ENCODE peak calls at places on chromosomes 5 and 9, in six cellular contexts. R is thyroid gland, U is tibial nerve, E is IMR-90, I is tibial artery, Y is colonic mucosa. X is an unnamed sample. For H3K36me3, the result is how much of the 10 kb centered on the place peaks cover.

GRCh38 chr5:90529939-90530677 is 724 bp upstream of the LYSMD3 start:
- DNase-seq in Y (peak), R (peak), U (peak), I (peak), E (peak), X (peak)

GRCh38 chr5:76389513-76390154 is 13.5 kb upstream of the IQGAP2 start:
- DNase-seq in I (no peak), U (no peak), R (no peak), Y (no peak), E (no peak), X (no peak)

GRCh38 chr5:50553560-50553984 is 112.5 kb upstream of the EMB start:
- DNase-seq in Y (no peak), E (no peak), U (no peak), R (peak), I (no peak), X (no peak)

GRCh38 chr5:133995903-133996563 is 8.7 kb downstream of the VDAC1 start:
- DNase-seq in R (no peak), I (no peak), E (no peak), Y (no peak), U (no peak), X (no peak)

GRCh38 chr9:133003071-133003461 is 24.6 kb downstream of the GFI1B start:
- DNase-seq in U (no peak), Y (no peak), I (no peak), R (no peak), E (no peak), X (no peak)

GRCh38 chr5:66223637-66224036 is 79.5 kb downstream of the SREK1 start:
- DNase-seq in U (peak), R (peak), Y (peak), E (no peak), I (no peak), X (no peak)

GRCh38 chr5:160635678-160636077 is 214.0 kb downstream of the PTTG1 start:
- DNase-seq in E (no peak), Y (no peak), I (no peak), U (no peak), R (no peak), X (no peak)

GRCh38 chr9:137397675-137398423 is 25.1 kb downstream of the EXD3 start:
- DNase-seq in Y (no peak), E (no peak), U (no peak), I (no peak), R (no peak), X (no peak)

GRCh38 chr9:2241461-2241874 is 226.3 kb downstream of the SMARCA2 start:
- DNase-seq in I (no peak), U (peak), Y (peak), E (peak), R (peak), X (no peak)

GRCh38 chr5:72065751-72066255 is 41.5 kb upstream of the MAP1B start:
- DNase-seq in R (no peak), Y (no peak), I (no peak), U (no peak), E (peak), X (no peak)

GRCh38 chr5:140245926-140246325 is 57.0 kb downstream of the PFDN1 start:
- DNase-seq in R (no peak), I (no peak), E (no peak), U (no peak), Y (no peak), X (no peak)

GRCh38 chr5:65213921-65214525 is 267.7 kb downstream of the ADAMTS6 start:
- DNase-seq in E (peak), R (peak), I (no peak), U (peak), Y (peak), X (no peak)

GRCh38 chr9:92151691-92152393 is 36.6 kb upstream of the SPTLC1 start:
- DNase-seq in R (peak), I (no peak), Y (no peak), U (no peak), E (peak), X (no peak)

DNA sequence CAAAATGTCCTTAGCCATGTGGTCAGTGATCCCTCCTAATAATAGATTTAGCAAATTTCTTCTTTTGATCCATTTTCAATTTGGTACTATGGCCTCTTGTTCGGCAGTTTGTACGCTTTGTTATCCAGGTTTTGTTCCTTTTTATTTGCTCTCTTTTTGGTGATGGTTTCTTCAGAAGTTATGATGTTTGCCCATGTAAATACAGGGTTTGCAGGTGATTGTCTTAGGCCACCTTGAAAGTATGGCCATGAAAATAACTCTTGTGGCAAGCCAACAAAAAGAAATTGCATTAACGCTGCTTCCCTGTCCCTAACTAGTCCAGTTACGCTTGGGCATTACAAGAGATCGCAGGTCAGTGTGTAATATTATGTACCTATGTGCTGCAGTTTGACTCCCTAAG is 8.6 kb downstream of the GPR151 start:
- DNase-seq in Y (no peak), E (no peak), R (no peak), U (no peak), I (no peak), X (no peak)
- H3K36me3 ChIP-seq in Y (under half), E (under half), R (under half), U (half or more), I (half or more), X (half or more)

DNA sequence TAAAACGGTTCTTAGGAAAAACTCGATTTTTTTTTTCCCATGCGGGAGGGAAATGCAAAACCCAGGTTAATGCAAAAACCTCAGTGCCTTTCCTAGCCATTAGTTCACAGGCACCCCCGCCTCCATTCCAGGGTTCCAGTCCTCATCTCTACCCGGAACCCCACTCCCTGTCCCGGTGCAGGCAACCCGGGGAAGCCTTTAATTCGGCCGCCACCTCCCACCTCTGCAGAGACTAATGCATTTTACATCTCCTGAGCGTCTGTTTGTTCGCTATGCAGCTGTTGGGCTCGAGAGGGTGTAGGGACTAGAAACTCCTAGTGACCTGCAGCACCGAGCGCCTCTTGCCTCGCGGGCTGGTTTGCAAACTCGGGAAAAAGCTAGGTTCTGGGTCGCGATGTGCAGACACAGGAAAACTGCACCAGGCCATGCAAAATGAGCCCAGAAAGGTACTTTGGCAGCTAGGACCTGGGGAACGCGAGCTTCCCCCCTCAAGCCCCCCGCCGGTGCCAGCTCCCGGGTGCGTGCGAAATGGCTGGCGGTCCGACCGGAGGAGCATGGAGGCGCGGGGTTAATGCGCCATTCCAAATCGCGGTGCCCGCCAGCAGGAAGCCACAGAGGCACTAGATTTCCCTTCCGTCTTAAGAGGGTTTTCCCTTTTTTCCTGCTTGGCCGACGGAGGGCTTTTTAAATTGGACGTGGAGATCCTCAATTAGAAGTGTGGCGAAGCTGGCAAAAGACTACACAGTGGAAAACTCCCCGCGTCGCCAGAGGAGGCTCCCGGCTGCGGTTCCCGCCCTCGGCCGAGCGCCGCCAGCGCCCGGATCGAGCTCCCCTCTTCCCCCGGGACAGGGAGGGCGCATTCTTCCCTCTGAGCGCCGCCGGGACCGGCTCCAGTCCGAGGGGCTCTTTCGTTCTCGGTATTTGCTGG is 3.4 kb downstream of the GDNF start:
- DNase-seq in E (peak), I (no peak), R (no peak), Y (no peak), U (no peak), X (no peak)
- H3K4me3 ChIP-seq in E (peak), I (peak), R (peak), Y (peak), U (peak), X (peak)

GRCh38 chr5:1011741-1012315 is 3.2 kb downstream of the NKD2 start:
- DNase-seq in E (no peak), U (no peak), R (no peak), Y (no peak), I (no peak), X (no peak)

GRCh38 chr5:1009359-1010180 is 968 bp downstream of the NKD2 start:
- DNase-seq in I (peak), Y (no peak), R (no peak), U (no peak), E (no peak), X (peak)

GRCh38 chr5:1010181-1010510 is 1.5 kb downstream of the NKD2 start:
- DNase-seq in I (peak), R (no peak), U (no peak), E (no peak), Y (no peak), X (peak)

GRCh38 chr5:1011226-1011631 is 2.6 kb downstream of the NKD2 start:
- DNase-seq in U (no peak), Y (peak), I (no peak), R (peak), E (no peak), X (peak)

DNA sequence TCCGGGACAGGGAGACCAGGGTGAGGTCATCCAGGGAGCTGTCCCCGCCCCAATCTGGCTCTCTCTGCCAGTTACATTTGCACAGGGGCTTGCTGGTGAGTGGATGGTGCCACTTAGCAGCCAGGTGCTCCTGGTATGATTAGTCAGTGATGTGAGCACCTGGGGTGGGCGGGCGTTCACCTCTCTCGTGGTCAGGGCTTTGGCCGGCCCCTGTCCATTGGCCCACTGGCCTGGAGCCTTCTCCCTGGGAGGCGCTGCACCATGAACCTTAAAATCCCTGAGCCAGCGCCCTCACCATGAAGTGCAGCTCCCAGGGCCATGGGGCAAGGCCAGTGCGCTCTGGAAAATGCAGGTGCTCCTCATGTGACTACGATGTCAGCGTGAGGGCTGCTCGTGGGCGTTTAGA is 2.0 kb downstream of the NKD2 start:
- DNase-seq in E (no peak), U (no peak), R (no peak), Y (no peak), I (peak), X (peak)
- H3K27ac ChIP-seq in E (no peak), U (no peak), R (no peak), Y (no peak), I (no peak), X (no peak)

GRCh38 chr5:32076699-32077695 is 97.1 kb downstream of the GOLPH3 start:
- DNase-seq in I (no peak), E (peak), Y (peak), U (peak), R (peak), X (no peak)
- H3K36me3 ChIP-seq in I (under half), E (under half), Y (under half), U (half or more), R (under half), X (under half)

DNA sequence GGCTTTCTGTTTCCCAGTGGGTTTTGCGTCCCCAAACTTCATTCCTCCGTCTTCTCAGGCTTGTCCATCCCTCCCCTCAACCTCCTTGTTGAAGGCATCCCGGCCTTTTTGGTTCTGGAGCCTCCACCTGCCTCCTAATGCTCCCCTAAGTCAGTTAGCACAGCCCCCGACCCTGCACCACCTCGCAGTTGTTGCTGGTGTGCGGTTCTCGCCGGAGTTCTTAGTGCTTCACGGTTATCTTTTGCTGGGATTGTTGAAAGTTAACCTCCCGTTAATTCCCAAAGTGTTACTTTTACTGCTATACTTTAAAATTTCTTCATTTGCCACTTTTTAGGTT is 447 bp downstream of the UBLCP1 start:
- DNase-seq in Y (no peak), R (no peak), E (no peak), U (no peak), I (no peak), X (no peak)
- H3K4me3 ChIP-seq in Y (peak), R (peak), E (peak), U (peak), I (peak), X (peak)

GRCh38 chr9:127765418-127765817 is 13.0 kb downstream of the SH2D3C start:
- DNase-seq in U (no peak), I (no peak), R (no peak), E (no peak), Y (no peak), X (no peak)
- H3K27ac ChIP-seq in U (no peak), I (no peak), R (no peak), E (no peak), Y (no peak), X (no peak)

GRCh38 chr5:113575074-113575473 is 61.6 kb downstream of the YTHDC2 start:
- DNase-seq in I (no peak), E (no peak), U (no peak), Y (no peak), R (no peak), X (no peak)
- H3K36me3 ChIP-seq in I (under half), E (under half), U (half or more), Y (under half), R (under half), X (under half)

GRCh38 chr5:151255621-151256286 is 2.8 kb downstream of the GM2A start:
- DNase-seq in I (no peak), Y (no peak), E (no peak), R (no peak), U (no peak), X (no peak)
- H3K4me3 ChIP-seq in I (no peak), Y (no peak), E (no peak), R (no peak), U (no peak), X (no peak)

DNA sequence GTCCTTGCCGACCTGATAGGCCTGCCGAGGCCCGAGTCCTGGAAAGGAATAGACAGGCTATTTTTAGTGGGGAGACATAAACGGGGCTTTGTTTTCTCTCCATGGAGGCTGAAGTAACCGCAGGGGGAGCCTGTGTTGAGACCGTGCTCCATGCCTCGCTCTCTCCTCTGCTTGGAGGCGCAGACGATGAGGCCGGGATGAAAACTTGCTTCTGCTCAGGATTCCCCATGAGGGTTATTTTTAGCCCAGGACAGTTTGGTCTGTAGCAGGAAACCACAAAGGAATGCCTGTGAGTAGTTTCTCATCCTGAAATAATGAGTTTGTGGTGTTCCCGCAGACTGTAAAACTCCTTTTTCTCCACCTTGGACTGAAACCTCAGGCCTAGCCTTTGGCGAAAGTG is 81.9 kb upstream of the RARS1 start:
- DNase-seq in I (no peak), R (no peak), E (peak), U (no peak), Y (no peak), X (no peak)
- H3K27ac ChIP-seq in I (no peak), R (no peak), E (no peak), U (no peak), Y (no peak), X (no peak)

X was measured in ascending aorta.